ENCODE peak calls at places on chromosomes 5 and 9, in five cellular contexts. Y is mesendoderm; E is HuH-7; H is epithelial cell of esophagus; M is central memory CD4-positive, alpha-beta T cell. D is an unnamed sample.

GRCh38 chr5:102295534-102296228 is 403 bp downstream of the SLCO4C1 start:
- DNase-seq in M (no peak), H (no peak), Y (peak), E (peak), D (no peak)

GRCh38 chr5:137831526-137831925 is 36.1 kb upstream of the MYOT start:
- DNase-seq in H (no peak), M (no peak), E (no peak), Y (no peak), D (no peak)

GRCh38 chr5:132776077-132776931 is 735 bp downstream of the SEPTIN8 start:
- DNase-seq in M (no peak), H (peak), Y (peak), E (peak), D (peak)

GRCh38 chr9:88522360-88522759 is 12.6 kb upstream of the NXNL2 start:
- DNase-seq in Y (no peak), H (no peak), E (no peak), M (no peak), D (no peak)

GRCh38 chr5:159459951-159460538 is 129.8 kb upstream of the IL12B start:
- DNase-seq in M (no peak), Y (no peak), H (peak), E (no peak), D (peak)

GRCh38 chr5:155368490-155368889 is 354.9 kb downstream of the KIF4B start:
- DNase-seq in H (peak), E (no peak), Y (no peak), M (no peak), D (no peak)

GRCh38 chr5:150640311-150641005 is at the start of gene SYNPO:
- DNase-seq in Y (peak), M (no peak), H (peak), E (peak), D (peak)

GRCh38 chr9:77898864-77899263 is 132.7 kb downstream of the GNAQ start:
- DNase-seq in M (no peak), E (no peak), H (no peak), Y (no peak), D (no peak)

GRCh38 chr5:129836321-129836720 is 67.9 kb upstream of the CHSY3 start:
- DNase-seq in H (no peak), E (no peak), M (no peak), Y (no peak), D (no peak)

GRCh38 chr9:133334161-133334560 is 1.8 kb downstream of the SURF6 start:
- DNase-seq in E (no peak), H (peak), M (no peak), Y (peak), D (no peak)

GRCh38 chr5:143182901-143183820 is 220.3 kb downstream of the NR3C1 start:
- DNase-seq in H (no peak), M (peak), E (no peak), Y (peak), D (no peak)

GRCh38 chr9:38527507-38527906 is 92.9 kb downstream of the ANKRD18A start:
- DNase-seq in H (no peak), Y (peak), M (no peak), E (no peak), D (peak)

GRCh38 chr5:30808996-30809395 is 384.5 kb upstream of the CDH6 start:
- DNase-seq in Y (peak), M (no peak), H (peak), E (no peak), D (no peak)

GRCh38 chr5:74636149-74636548 is 4.4 kb downstream of the ENC1 start:
- DNase-seq in M (no peak), Y (no peak), E (no peak), H (no peak), D (no peak)

GRCh38 chr5:139805545-139805944 is 9.9 kb downstream of the PSD2 start:
- DNase-seq in Y (no peak), E (no peak), H (no peak), M (no peak), D (no peak)

GRCh38 chr5:168179185-168179584 is 112.3 kb upstream of the WWC1 start:
- DNase-seq in H (peak), E (no peak), M (no peak), Y (no peak), D (no peak)

GRCh38 chr5:22465177-22465576 is 388.0 kb downstream of the CDH12 start:
- DNase-seq in Y (no peak), E (no peak), M (no peak), H (peak), D (no peak)

GRCh38 chr5:54360089-54360488 is 49.7 kb upstream of the ARL15 start:
- DNase-seq in Y (peak), H (peak), M (no peak), E (no peak), D (peak)

GRCh38 chr9:96048116-96048953 is 172.8 kb downstream of the ERCC6L2 start:
- DNase-seq in H (peak), E (peak), Y (no peak), M (no peak), D (no peak)

GRCh38 chr5:54792611-54793404 is 192.6 kb downstream of the ESM1 start:
- DNase-seq in Y (no peak), E (no peak), H (no peak), M (no peak), D (no peak)

GRCh38 chr5:35781181-35781580 is 75.5 kb upstream of the IL7R start:
- DNase-seq in H (no peak), M (no peak), E (no peak), Y (no peak), D (no peak)

GRCh38 chr5:170278611-170279500 is 18.7 kb downstream of the LCP2 start:
- DNase-seq in M (peak), Y (peak), E (no peak), H (no peak), D (peak)

GRCh38 chr5:168076561-168076991 is 214.9 kb upstream of the WWC1 start:
- DNase-seq in M (no peak), H (peak), Y (peak), E (peak), D (peak)

GRCh38 chr5:111645303-111645838 is 111.6 kb downstream of the NREP start:
- DNase-seq in E (no peak), Y (no peak), H (no peak), M (no peak), D (no peak)

GRCh38 chr9:4068449-4068848 is 231.4 kb downstream of the GLIS3 start:
- DNase-seq in H (peak), Y (no peak), E (no peak), M (no peak), D (no peak)

GRCh38 chr9:38094165-38094564 is 25.1 kb upstream of the SHB start:
- DNase-seq in M (no peak), H (no peak), Y (no peak), E (no peak), D (no peak)

GRCh38 chr5:81786509-81786908 is 35.6 kb upstream of the SSBP2 start:
- DNase-seq in E (no peak), Y (no peak), H (peak), M (no peak), D (no peak)

GRCh38 chr5:88029011-88029410 is 239.6 kb downstream of the TMEM161B start:
- DNase-seq in Y (no peak), M (no peak), E (no peak), H (no peak), D (no peak)

GRCh38 chr5:28766565-28767158 is 1728.3 kb upstream of the CDH9 start:
- DNase-seq in E (no peak), Y (peak), M (no peak), H (peak), D (no peak)

GRCh38 chr9:70399141-70399540 is 15.3 kb downstream of the KLF9 start:
- DNase-seq in H (no peak), M (no peak), E (no peak), Y (no peak), D (no peak)

GRCh38 chr5:6704361-6704851 is 8.8 kb upstream of the TENT4A start:
- DNase-seq in H (peak), E (no peak), M (no peak), Y (no peak), D (peak)

GRCh38 chr5:175688352-175689146 is 30.7 kb downstream of the HRH2 start:
- DNase-seq in E (no peak), Y (peak), M (no peak), H (no peak), D (no peak)

GRCh38 chr9:98551511-98552286 is 157.0 kb downstream of the GABBR2 start:
- DNase-seq in M (no peak), E (no peak), Y (peak), H (peak), D (peak)

GRCh38 chr5:128196791-128197190 is 113.2 kb downstream of the SLC12A2 start:
- DNase-seq in H (no peak), E (no peak), Y (no peak), M (peak), D (no peak)

GRCh38 chr9:27198175-27198574 is 89.2 kb downstream of the TEK start:
- DNase-seq in E (no peak), H (peak), Y (peak), M (no peak), D (no peak)

GRCh38 chr5:150154618-150155134 is 969 bp downstream of the PDGFRB start:
- DNase-seq in E (no peak), M (no peak), Y (peak), H (no peak), D (no peak)

GRCh38 chr5:172659909-172660628 is 19.0 kb downstream of the NEURL1B start:
- DNase-seq in Y (peak), E (peak), M (no peak), H (peak), D (peak)